ENCODE peak calls at places on chromosome 7, in six cellular contexts. G is NCI-H1436; B is GM13977; R is NCI-H748 treated with DMSO at 0.1 percent for 48 hours; F is aorta; M is stimulated activated CD8-positive, alpha-beta memory T cell treated with anti-CD3 and anti-CD28 coated beads, Interleukin-7, amount 100 ng/mL, for 24 hours. W is an unnamed sample.

GRCh38 chr7:47283497-47284131 is 298.3 kb downstream of the TNS3 start:
- DNase-seq in G (no peak), B (no peak), R (no peak), F (no peak), M (no peak), W (no peak)

GRCh38 chr7:129557686-129558481 is 53.6 kb upstream of the NRF1 start:
- DNase-seq in G (peak; percentile 11), B (no peak), R (no peak), F (no peak), M (no peak), W (no peak)

GRCh38 chr7:55594414-55594813 is 22.1 kb upstream of the VOPP1 start:
- DNase-seq in G (no peak), B (no peak), R (no peak), F (no peak), M (no peak), W (no peak)

GRCh38 chr7:151890355-151891004 is 13.6 kb upstream of the PRKAG2 start:
- DNase-seq in G (no peak), B (no peak), R (no peak), F (peak; percentile 64), M (no peak), W (no peak)

GRCh38 chr7:116138202-116138801 is 72.0 kb upstream of the TES start:
- DNase-seq in G (peak; percentile 22), B (peak; percentile 36), R (peak; percentile 56), F (no peak), M (no peak), W (peak; percentile 73)

GRCh38 chr7:33725641-33726040 is 179.7 kb upstream of the BMPER start:
- DNase-seq in G (no peak), B (no peak), R (no peak), F (no peak), M (no peak), W (no peak)

GRCh38 chr7:6650521-6651011 is 13.4 kb downstream of the ZNF316 start:
- DNase-seq in G (no peak), B (no peak), R (no peak), F (peak; percentile 67), M (no peak), W (no peak)

GRCh38 chr7:117096297-117096696 is 143.0 kb downstream of the ST7 start:
- DNase-seq in G (no peak), B (no peak), R (no peak), F (no peak), M (no peak), W (no peak)